ENCODE peak calls at places on chromosomes 6 and 20, in nine cellular contexts. Y is right lobe of liver; Z is Calu3; A is endothelial cell; V is iPS-NIHi11; U is adrenal gland; T is hypothalamus; B is activated CD8-positive, alpha-beta memory T cell treated with anti-CD3 and anti-CD28 coated beads for 4 hours; J is NCI-H1417. S is an unnamed sample.

GRCh38 chr6:1665214-1665613 is 55.5 kb downstream of the FOXC1 start:
- DNase-seq in B (no peak), J (no peak), A (no peak), V (no peak), U (no peak), Y (no peak), Z (no peak), T (no peak), S (no peak)

GRCh38 chr6:83883240-83883639 is 23.8 kb downstream of the CYB5R4 start:
- DNase-seq in V (no peak), U (no peak), A (no peak), Z (no peak), B (no peak), T (no peak), J (no peak), Y (no peak), S (no peak)

GRCh38 chr20:36301359-36302119 is 4.6 kb upstream of the DLGAP4 start:
- DNase-seq in T (no peak), Z (no peak), J (no peak), A (no peak), Y (no peak), V (no peak), U (no peak), B (no peak), S (no peak)

GRCh38 chr20:17833036-17833674 is 133.4 kb downstream of the BANF2 start:
- DNase-seq in Z (no peak), A (no peak), U (no peak), V (no peak), J (no peak), T (no peak), Y (no peak), B (no peak), S (no peak)

GRCh38 chr6:43669050-43669921 is 18.3 kb downstream of the MRPS18A start:
- DNase-seq in U (peak; percentile 44), Y (no peak), V (peak; percentile 67), T (no peak), B (no peak), J (no peak), A (no peak), Z (peak; percentile 29), S (no peak)

GRCh38 chr20:57967364-57967763 is 257.5 kb upstream of the PMEPA1 start:
- DNase-seq in J (no peak), A (no peak), U (no peak), T (no peak), V (no peak), B (no peak), Y (no peak), Z (no peak), S (no peak)

GRCh38 chr20:45945678-45946148 is 11.2 kb downstream of the PCIF1 start:
- DNase-seq in Z (no peak), V (no peak), U (peak; percentile 95), T (no peak), A (no peak), Y (no peak), B (no peak), J (no peak), S (no peak)

GRCh38 chr6:22147983-22148797 is 148.6 kb downstream of the PRL start:
- DNase-seq in J (peak; percentile 60), Z (peak; percentile 70), T (no peak), V (peak; percentile 37), B (no peak), U (peak; percentile 36), A (no peak), Y (no peak), S (peak; percentile 81)

GRCh38 chr20:22575087-22575721 is 9.2 kb downstream of the FOXA2 start:
- DNase-seq in Y (no peak), T (no peak), Z (no peak), U (no peak), J (no peak), V (no peak), B (no peak), A (no peak), S (no peak)

GRCh38 chr6:145141609-145142008 is 593.7 kb downstream of the EPM2A start:
- DNase-seq in B (no peak), T (no peak), A (no peak), U (no peak), Y (no peak), V (no peak), J (no peak), Z (no peak), S (no peak)

GRCh38 chr6:14987490-14987889 is 258.4 kb upstream of the JARID2 start:
- DNase-seq in J (no peak), A (no peak), Z (no peak), U (no peak), B (no peak), T (no peak), Y (no peak), V (no peak), S (no peak)

GRCh38 chr20:9503530-9504251 is 10.7 kb upstream of the LAMP5 start:
- DNase-seq in B (no peak), Z (no peak), A (no peak), J (no peak), T (no peak), U (no peak), V (peak; percentile 39), Y (no peak), S (no peak)

GRCh38 chr6:100230976-100231316 is 233.8 kb downstream of the SIM1 start:
- DNase-seq in V (no peak), Z (no peak), T (no peak), U (no peak), J (no peak), A (no peak), B (no peak), Y (no peak), S (no peak)

GRCh38 chr6:106974999-106975698 is 620 bp upstream of the CD24 start:
- DNase-seq in B (no peak), Z (peak; percentile 86), U (no peak), T (no peak), A (peak; percentile 82), J (peak; percentile 73), V (no peak), Y (peak; percentile 77), S (no peak)

GRCh38 chr6:132797975-132798819 is at the start of gene SLC18B1:
- DNase-seq in J (peak; percentile 55), B (no peak), V (peak; percentile 77), U (peak; percentile 73), Y (peak; percentile 75), Z (peak; percentile 69), A (peak; percentile 52), T (peak; percentile 19), S (no peak)